ENCODE peak calls at places on chromosomes 3 and 15, in six cellular contexts. One of them, this sample, is unnamed.

GRCh38 chr3:22209578-22209977 is 458.6 kb upstream of the ZNF385D start:
- DNase-seq in transverse colon: no peak
- DNase-seq in Peyer's patch: no peak
- DNase-seq in pancreas: no peak
- DNase-seq in fibroblast of the aortic adventitia: no peak
- DNase-seq in fibroblast of lung: no peak
- DNase-seq in this sample: no peak

GRCh38 chr15:91116379-91117067 is 16.5 kb downstream of the SV2B start:
- DNase-seq in pancreas: peak
- DNase-seq in transverse colon: no peak
- DNase-seq in Peyer's patch: no peak
- DNase-seq in fibroblast of the aortic adventitia: peak
- DNase-seq in fibroblast of lung: peak
- DNase-seq in this sample: no peak

GRCh38 chr3:184465883-184466412 is 86.1 kb downstream of the CHRD start:
- DNase-seq in fibroblast of the aortic adventitia: no peak
- DNase-seq in fibroblast of lung: no peak
- DNase-seq in Peyer's patch: no peak
- DNase-seq in transverse colon: no peak
- DNase-seq in pancreas: no peak
- DNase-seq in this sample: no peak

GRCh38 chr3:170811928-170812591 is 57.9 kb downstream of the RPL22L1 start:
- DNase-seq in fibroblast of lung: peak
- DNase-seq in Peyer's patch: no peak
- DNase-seq in pancreas: peak
- DNase-seq in fibroblast of the aortic adventitia: peak
- DNase-seq in transverse colon: peak
- DNase-seq in this sample: peak

GRCh38 chr15:59410448-59410896 is 27.5 kb upstream of the FAM81A start:
- DNase-seq in pancreas: peak
- DNase-seq in fibroblast of the aortic adventitia: peak
- DNase-seq in transverse colon: peak
- DNase-seq in Peyer's patch: no peak
- DNase-seq in fibroblast of lung: peak
- DNase-seq in this sample: no peak

GRCh38 chr3:45417949-45418847 is 29.8 kb downstream of the LARS2 start:
- DNase-seq in transverse colon: peak
- DNase-seq in fibroblast of the aortic adventitia: no peak
- DNase-seq in Peyer's patch: no peak
- DNase-seq in fibroblast of lung: no peak
- DNase-seq in pancreas: no peak
- DNase-seq in this sample: peak

GRCh38 chr15:80615783-80616391 is 79.2 kb upstream of the ABHD17C start:
- DNase-seq in pancreas: peak
- DNase-seq in Peyer's patch: peak
- DNase-seq in fibroblast of lung: peak
- DNase-seq in fibroblast of the aortic adventitia: peak
- DNase-seq in transverse colon: peak
- DNase-seq in this sample: peak

GRCh38 chr3:80445053-80445452 is 677.3 kb upstream of the ROBO1 start:
- DNase-seq in Peyer's patch: no peak
- DNase-seq in pancreas: no peak
- DNase-seq in fibroblast of the aortic adventitia: no peak
- DNase-seq in transverse colon: no peak
- DNase-seq in fibroblast of lung: no peak
- DNase-seq in this sample: no peak

DNA sequence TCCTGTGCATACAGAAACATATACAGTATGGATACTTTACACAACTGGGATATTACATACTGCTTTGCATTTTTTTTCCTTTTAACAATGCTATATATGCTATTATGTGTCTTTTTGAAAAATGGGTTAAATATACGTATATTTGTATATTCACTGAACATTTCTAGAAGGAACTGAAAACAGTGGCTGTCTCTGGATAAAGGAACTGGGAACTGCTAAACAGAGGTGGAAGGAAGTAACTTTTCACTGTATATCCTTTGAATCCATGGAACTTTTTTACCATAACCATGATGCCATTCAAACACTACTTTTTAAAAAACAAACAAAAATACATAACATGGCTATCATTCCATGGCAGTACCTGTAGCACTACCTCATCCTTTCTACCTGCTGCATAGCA is 1.8 kb downstream of the MTFMT start:
- DNase-seq in pancreas: no peak
- DNase-seq in transverse colon: no peak
- DNase-seq in fibroblast of lung: no peak
- DNase-seq in fibroblast of the aortic adventitia: no peak
- DNase-seq in Peyer's patch: no peak
- DNase-seq in this sample: no peak
- H3K4me3 ChIP-seq in pancreas: no peak
- H3K4me3 ChIP-seq in transverse colon: no peak
- H3K4me3 ChIP-seq in fibroblast of lung: no peak
- H3K4me3 ChIP-seq in fibroblast of the aortic adventitia: peak
- H3K4me3 ChIP-seq in Peyer's patch: no peak
- H3K4me3 ChIP-seq in this sample: no peak

DNA sequence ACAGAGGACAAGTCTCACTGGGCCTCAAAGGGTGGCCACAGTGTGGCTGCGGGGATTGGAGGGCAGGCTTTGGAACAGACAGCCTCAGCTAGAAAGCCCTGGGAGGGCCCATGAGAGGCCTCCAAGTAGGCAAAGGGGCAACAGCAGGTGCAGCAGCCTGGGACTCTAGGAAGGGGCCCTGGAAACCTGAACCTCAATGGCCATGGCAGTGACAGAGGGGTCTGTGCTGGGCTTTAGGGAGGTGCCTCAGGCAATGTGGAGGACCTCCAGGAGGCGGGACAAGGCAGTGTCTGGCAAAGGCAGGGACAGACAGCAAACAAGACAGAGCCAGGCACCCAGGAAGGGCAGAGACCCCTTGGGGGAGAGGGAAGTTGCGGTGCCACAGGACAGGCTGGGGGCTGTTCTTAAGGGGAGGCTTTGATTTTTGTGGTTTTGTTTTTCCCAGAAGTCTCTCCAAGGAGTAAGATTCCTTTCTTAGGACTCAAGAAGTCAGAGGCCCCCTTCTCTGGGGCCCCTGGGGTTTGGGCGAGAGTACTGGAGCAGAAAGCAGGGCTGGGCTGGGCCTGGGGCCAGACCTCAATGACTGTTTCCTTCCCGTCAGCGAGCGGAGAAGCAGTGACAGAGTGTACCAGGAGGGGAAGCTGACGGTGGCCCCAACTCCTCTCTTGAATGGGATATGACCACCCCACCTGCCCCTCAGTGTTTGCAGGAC is 9.7 kb downstream of the STOML1 start:
- DNase-seq in fibroblast of lung: peak
- DNase-seq in Peyer's patch: no peak
- DNase-seq in fibroblast of the aortic adventitia: peak
- DNase-seq in transverse colon: peak
- DNase-seq in pancreas: no peak
- DNase-seq in this sample: no peak
- TF ChIP-seq CTCF in fibroblast of lung: peak
- TF ChIP-seq CTCF in Peyer's patch: no peak
- TF ChIP-seq CTCF in fibroblast of the aortic adventitia: peak
- TF ChIP-seq CTCF in transverse colon: no peak
- TF ChIP-seq CTCF in pancreas: no peak
- TF ChIP-seq CTCF in this sample: no peak

GRCh38 chr3:195573611-195574496 is 9.9 kb downstream of the APOD start:
- DNase-seq in Peyer's patch: no peak
- DNase-seq in transverse colon: no peak
- DNase-seq in fibroblast of lung: no peak
- DNase-seq in fibroblast of the aortic adventitia: no peak
- DNase-seq in pancreas: no peak
- DNase-seq in this sample: no peak
- H3K4me3 ChIP-seq in Peyer's patch: no peak
- H3K4me3 ChIP-seq in transverse colon: no peak
- H3K4me3 ChIP-seq in fibroblast of lung: no peak
- H3K4me3 ChIP-seq in fibroblast of the aortic adventitia: no peak
- H3K4me3 ChIP-seq in pancreas: no peak
- H3K4me3 ChIP-seq in this sample: no peak

GRCh38 chr15:37133619-37134018 is 33.3 kb upstream of the MEIS2 start:
- DNase-seq in Peyer's patch: no peak
- DNase-seq in pancreas: no peak
- DNase-seq in fibroblast of the aortic adventitia: peak
- DNase-seq in fibroblast of lung: peak
- DNase-seq in transverse colon: no peak
- DNase-seq in this sample: peak
- TF ChIP-seq CTCF in Peyer's patch: no peak
- TF ChIP-seq CTCF in pancreas: no peak
- TF ChIP-seq CTCF in fibroblast of the aortic adventitia: peak
- TF ChIP-seq CTCF in fibroblast of lung: peak
- TF ChIP-seq CTCF in transverse colon: peak
- TF ChIP-seq CTCF in this sample: peak

GRCh38 chr3:195811756-195812155 is at the start of gene MUC4:
- DNase-seq in transverse colon: peak
- DNase-seq in fibroblast of lung: no peak
- DNase-seq in pancreas: no peak
- DNase-seq in Peyer's patch: peak
- DNase-seq in fibroblast of the aortic adventitia: no peak
- DNase-seq in this sample: no peak
- H3K4me3 ChIP-seq in transverse colon: peak
- H3K4me3 ChIP-seq in fibroblast of lung: no peak
- H3K4me3 ChIP-seq in pancreas: no peak
- H3K4me3 ChIP-seq in Peyer's patch: peak
- H3K4me3 ChIP-seq in fibroblast of the aortic adventitia: no peak
- H3K4me3 ChIP-seq in this sample: no peak

GRCh38 chr15:84889991-84890669 is 5.7 kb downstream of the SLC28A1 start:
- DNase-seq in pancreas: no peak
- DNase-seq in transverse colon: no peak
- DNase-seq in fibroblast of the aortic adventitia: no peak
- DNase-seq in Peyer's patch: no peak
- DNase-seq in fibroblast of lung: no peak
- DNase-seq in this sample: no peak
- TF ChIP-seq CTCF in pancreas: no peak
- TF ChIP-seq CTCF in transverse colon: no peak
- TF ChIP-seq CTCF in fibroblast of the aortic adventitia: no peak
- TF ChIP-seq CTCF in Peyer's patch: no peak
- TF ChIP-seq CTCF in fibroblast of lung: no peak
- TF ChIP-seq CTCF in this sample: no peak